ENCODE peak calls at places on chromosomes 3 and 15, in four cellular contexts. One of them, this sample, is unnamed.
A peak's percentile ranks its signal among the peaks of the same experiment; 100 is the strongest.

GRCh38 chr3:133930341-133930933 is 34.8 kb upstream of the RAB6B start:
- DNase-seq in stomach: no peak
- DNase-seq in choroid plexus epithelial cell: peak; percentile 93
- DNase-seq in GM23338: peak; percentile 82
- DNase-seq in this sample: peak; percentile 75

GRCh38 chr15:78360958-78361714 is 21.0 kb downstream of the CRABP1 start:
- DNase-seq in stomach: no peak
- DNase-seq in choroid plexus epithelial cell: no peak
- DNase-seq in GM23338: peak; percentile 40
- DNase-seq in this sample: no peak

GRCh38 chr3:35722902-35723301 is 83.6 kb downstream of the ARPP21 start:
- DNase-seq in stomach: no peak
- DNase-seq in choroid plexus epithelial cell: no peak
- DNase-seq in GM23338: no peak
- DNase-seq in this sample: no peak

GRCh38 chr15:62462268-62462667 is 297.2 kb upstream of the C2CD4B start:
- DNase-seq in stomach: no peak
- DNase-seq in choroid plexus epithelial cell: no peak
- DNase-seq in GM23338: no peak
- DNase-seq in this sample: no peak

GRCh38 chr3:137612293-137612692 is 151.8 kb upstream of the SOX14 start:
- DNase-seq in stomach: no peak
- DNase-seq in choroid plexus epithelial cell: no peak
- DNase-seq in GM23338: peak; percentile 91
- DNase-seq in this sample: no peak

GRCh38 chr3:119794971-119795612 is 13.2 kb downstream of the NR1I2 start:
- DNase-seq in stomach: peak; percentile 30
- DNase-seq in choroid plexus epithelial cell: peak; percentile 16
- DNase-seq in GM23338: peak; percentile 73
- DNase-seq in this sample: peak; percentile 12

GRCh38 chr3:9385209-9385936 is 12.0 kb upstream of the SETD5 start:
- DNase-seq in stomach: no peak
- DNase-seq in choroid plexus epithelial cell: peak; percentile 19
- DNase-seq in GM23338: no peak
- DNase-seq in this sample: no peak

GRCh38 chr3:171965088-171965712 is 74.2 kb upstream of the FNDC3B start:
- DNase-seq in stomach: no peak
- DNase-seq in choroid plexus epithelial cell: peak; percentile 46
- DNase-seq in GM23338: no peak
- DNase-seq in this sample: no peak

GRCh38 chr3:194075802-194076460 is 60.0 kb upstream of the HES1 start:
- DNase-seq in stomach: peak; percentile 58
- DNase-seq in choroid plexus epithelial cell: peak; percentile 35
- DNase-seq in GM23338: no peak
- DNase-seq in this sample: no peak

GRCh38 chr15:50145451-50145872 is 26.4 kb upstream of the ATP8B4 start:
- DNase-seq in stomach: no peak
- DNase-seq in choroid plexus epithelial cell: peak; percentile 90
- DNase-seq in GM23338: peak; percentile 85
- DNase-seq in this sample: peak; percentile 87

GRCh38 chr3:192758654-192759053 is 31.3 kb upstream of the FGF12 start:
- DNase-seq in stomach: no peak
- DNase-seq in choroid plexus epithelial cell: no peak
- DNase-seq in GM23338: no peak
- DNase-seq in this sample: no peak

DNA sequence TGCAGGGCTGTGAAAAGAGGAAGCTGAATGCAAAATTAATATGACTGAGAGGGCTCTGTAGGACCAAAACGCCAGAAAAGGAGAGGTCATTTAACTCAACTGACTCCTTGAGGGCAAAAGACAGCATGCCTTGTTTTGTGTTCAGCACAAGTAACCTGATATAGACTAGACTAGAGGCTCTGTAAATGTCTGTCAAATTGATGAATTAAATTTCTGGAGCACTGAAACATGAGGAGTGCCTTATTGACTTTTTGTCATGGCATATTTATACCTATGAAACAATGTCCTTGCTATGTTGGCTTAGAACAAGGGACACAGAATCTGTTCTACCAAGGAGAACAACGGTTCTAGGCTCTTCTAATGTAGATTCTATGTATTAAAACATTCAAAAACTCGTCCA is 102.6 kb upstream of the FEZF2 start:
- DNase-seq in stomach: no peak
- DNase-seq in choroid plexus epithelial cell: no peak
- DNase-seq in GM23338: no peak
- DNase-seq in this sample: no peak
- H3K4me3 ChIP-seq in stomach: no peak overlapping the region
- H3K4me3 ChIP-seq in choroid plexus epithelial cell: no peak overlapping the region
- H3K4me3 ChIP-seq in GM23338: no peak overlapping the region
- H3K4me3 ChIP-seq in this sample: no peak overlapping the region

GRCh38 chr3:49471856-49472495 is 1.9 kb downstream of the DAG1 start:
- DNase-seq in stomach: no peak
- DNase-seq in choroid plexus epithelial cell: no peak
- DNase-seq in GM23338: peak; percentile 55
- DNase-seq in this sample: no peak
- H3K4me3 ChIP-seq in stomach: peak overlapping the region; percentile 79
- H3K4me3 ChIP-seq in choroid plexus epithelial cell: no peak overlapping the region
- H3K4me3 ChIP-seq in GM23338: peak overlapping the region; percentile 70
- H3K4me3 ChIP-seq in this sample: peak overlapping the region; percentile 79

DNA sequence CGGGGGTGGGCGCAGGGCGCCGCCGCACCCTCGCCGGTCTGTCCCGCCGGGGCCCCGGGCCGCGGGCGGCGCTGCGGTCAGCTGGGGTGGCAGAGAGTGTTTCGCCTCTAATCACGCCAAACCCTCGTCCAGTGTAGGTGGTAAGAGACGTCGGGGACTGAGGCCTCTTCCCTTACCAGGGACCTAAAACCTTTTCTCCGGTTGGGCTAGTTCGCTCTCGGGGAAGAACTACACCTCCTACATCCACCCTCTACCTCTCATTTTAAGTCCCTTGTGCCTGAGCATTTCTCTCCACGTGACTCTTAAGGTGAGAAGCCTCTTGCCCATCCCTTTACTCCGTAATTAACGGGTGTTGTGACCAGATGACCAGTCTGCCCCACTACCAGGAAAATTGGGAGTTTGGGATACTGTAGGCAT is 517 bp downstream of the TMEM42 start:
- DNase-seq in stomach: no peak
- DNase-seq in choroid plexus epithelial cell: peak; percentile 50
- DNase-seq in GM23338: peak; percentile 63
- DNase-seq in this sample: no peak
- H3K4me3 ChIP-seq in stomach: peak overlapping the region; percentile 74
- H3K4me3 ChIP-seq in choroid plexus epithelial cell: peak overlapping the region; percentile 77
- H3K4me3 ChIP-seq in GM23338: peak overlapping the region; percentile 72
- H3K4me3 ChIP-seq in this sample: peak overlapping the region; percentile 77

DNA sequence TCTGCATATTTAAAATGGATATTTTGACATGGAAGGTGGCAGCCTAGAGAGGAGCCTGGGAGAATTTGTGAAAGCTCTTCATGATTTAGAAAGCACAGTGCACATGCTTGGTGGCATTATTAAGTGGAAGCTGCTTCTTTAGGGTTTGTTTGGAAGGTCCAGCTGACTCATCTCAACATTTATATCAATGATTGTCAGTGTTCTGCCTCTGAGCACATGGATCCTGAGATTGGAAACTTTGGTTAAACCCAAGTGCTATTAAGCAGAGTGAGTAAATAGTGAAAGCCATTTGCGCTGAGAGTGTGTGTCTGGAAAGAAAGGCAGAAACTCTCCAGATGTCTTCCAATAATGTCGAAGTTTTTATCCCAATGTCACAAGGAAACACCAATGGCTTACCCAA is 7.4 kb downstream of the NOX5 start:
- DNase-seq in stomach: no peak
- DNase-seq in choroid plexus epithelial cell: no peak
- DNase-seq in GM23338: no peak
- DNase-seq in this sample: no peak
- H3K4me3 ChIP-seq in stomach: no peak overlapping the region
- H3K4me3 ChIP-seq in choroid plexus epithelial cell: no peak overlapping the region
- H3K4me3 ChIP-seq in GM23338: no peak overlapping the region
- H3K4me3 ChIP-seq in this sample: no peak overlapping the region

GRCh38 chr15:67836477-67836876 is 3.4 kb downstream of the RNU6-1 start:
- DNase-seq in stomach: peak; percentile 60
- DNase-seq in choroid plexus epithelial cell: peak; percentile 58
- DNase-seq in GM23338: peak; percentile 85
- DNase-seq in this sample: peak; percentile 44
- H3K4me3 ChIP-seq in stomach: peak overlapping the region; percentile 31
- H3K4me3 ChIP-seq in choroid plexus epithelial cell: no peak overlapping the region
- H3K4me3 ChIP-seq in GM23338: peak overlapping the region; percentile 71
- H3K4me3 ChIP-seq in this sample: peak overlapping the region; percentile 37

DNA sequence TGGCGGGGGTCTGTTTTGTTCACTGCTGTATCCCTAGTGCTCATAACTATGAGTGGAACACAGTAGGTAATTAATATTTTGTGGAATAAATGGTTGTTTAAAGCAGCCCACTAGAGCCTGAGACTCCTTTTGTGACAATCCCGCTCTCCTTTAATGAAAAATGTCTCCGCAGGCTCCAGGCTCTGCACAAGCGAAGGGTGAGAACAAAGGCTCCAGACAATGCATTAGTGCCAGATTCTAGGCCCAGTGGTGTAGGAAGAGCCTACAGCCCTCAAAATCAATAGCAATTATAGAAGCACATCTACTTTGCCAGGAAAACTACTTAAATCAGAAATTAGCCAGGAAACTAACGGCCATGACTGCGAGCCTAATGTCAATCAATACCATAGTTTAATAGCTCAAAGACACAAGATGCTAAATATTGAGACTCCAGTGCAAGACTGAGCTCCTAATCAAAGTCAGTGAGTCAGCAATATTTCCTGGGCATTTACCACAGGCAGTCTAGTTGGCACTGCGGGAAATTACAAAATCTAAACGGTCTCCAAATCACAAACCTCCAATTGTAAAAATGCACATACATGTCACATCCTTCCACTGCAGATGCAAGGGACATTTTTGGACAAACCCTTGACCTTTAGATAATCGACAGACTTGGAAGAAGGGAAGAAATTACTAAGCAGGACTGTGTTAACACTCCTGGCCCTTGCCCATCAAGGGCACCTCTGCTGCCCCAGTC is 2.3 kb downstream of the ANXA2 start:
- DNase-seq in stomach: no peak
- DNase-seq in choroid plexus epithelial cell: peak; percentile 25
- DNase-seq in GM23338: no peak
- DNase-seq in this sample: no peak
- H3K4me3 ChIP-seq in stomach: peak overlapping the region; percentile 89
- H3K4me3 ChIP-seq in choroid plexus epithelial cell: peak overlapping the region; percentile 95
- H3K4me3 ChIP-seq in GM23338: no peak overlapping the region
- H3K4me3 ChIP-seq in this sample: peak overlapping the region; percentile 98

DNA sequence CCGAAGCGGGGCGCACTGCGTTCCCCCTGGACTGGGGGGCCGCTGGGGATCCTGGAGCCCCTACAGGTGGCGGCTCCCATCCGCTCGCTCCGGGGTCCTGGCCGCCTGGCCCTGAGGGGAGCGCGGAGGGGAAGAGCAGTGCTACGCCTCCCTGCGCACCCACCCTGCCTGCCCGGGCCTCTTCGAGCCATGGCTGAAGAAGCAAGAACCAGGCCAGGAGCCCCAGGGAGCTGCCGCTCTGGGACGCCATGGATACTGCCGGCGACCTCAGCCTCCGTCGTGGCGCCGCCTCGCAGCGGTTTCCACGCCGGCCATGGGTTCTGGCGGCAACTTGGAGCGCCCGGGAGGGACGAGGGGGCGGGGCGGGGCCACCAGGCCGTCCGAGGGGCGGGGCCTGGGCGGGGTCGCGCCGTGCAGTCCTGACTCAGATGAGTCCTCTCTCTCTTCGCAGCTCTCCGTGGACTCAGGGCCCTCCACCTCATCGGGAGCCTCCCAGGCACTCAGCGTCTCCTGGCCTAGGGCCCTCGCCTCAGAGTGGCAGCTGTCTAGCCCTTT is 50.9 kb downstream of the MYL3 start:
- DNase-seq in stomach: peak; percentile 77
- DNase-seq in choroid plexus epithelial cell: peak; percentile 34
- DNase-seq in GM23338: peak; percentile 88
- DNase-seq in this sample: peak; percentile 35
- H3K4me3 ChIP-seq in stomach: peak overlapping the region; percentile 46
- H3K4me3 ChIP-seq in choroid plexus epithelial cell: peak overlapping the region; percentile 39
- H3K4me3 ChIP-seq in GM23338: peak overlapping the region; percentile 83
- H3K4me3 ChIP-seq in this sample: peak overlapping the region; percentile 30

This sample was measured in fibroblast of villous mesenchyme.